ENCODE peak calls at places on chromosomes 7 and 10, in ten cellular contexts. K is anterior cingulate cortex, C is PC-9, T is GM10248, G is stromal cell of bone marrow, F is foreskin fibroblast, A is T-cell, W is ELR, Y is uterus, V is amniotic epithelial cell. I is an unnamed sample.
A peak's percentile ranks its signal among the peaks of the same experiment; 100 is the strongest.

GRCh38 chr7:13742719-13743640 is 246.5 kb downstream of the ETV1 start:
- DNase-seq in K (no peak), C (peak; percentile 23), T (no peak), G (peak; percentile 47), F (peak; percentile 78), A (no peak), W (peak; percentile 73), Y (no peak), V (peak; percentile 58), I (no peak)

GRCh38 chr10:131242007-131242406 is 69.5 kb downstream of the TCERG1L start:
- DNase-seq in K (no peak), C (no peak), T (no peak), G (no peak), F (no peak), A (no peak), W (peak; percentile 0), Y (no peak), V (no peak), I (no peak)

GRCh38 chr7:1748076-1748750 is 78.1 kb downstream of the ELFN1 start:
- DNase-seq in K (no peak), C (no peak), T (no peak), G (no peak), F (no peak), A (peak; percentile 12), W (no peak), Y (no peak), V (no peak), I (no peak)

GRCh38 chr10:73758704-73759511 is 14.7 kb downstream of the SEC24C start:
- DNase-seq in K (no peak), C (no peak), T (no peak), G (no peak), F (no peak), A (peak; percentile 25), W (no peak), Y (no peak), V (no peak), I (no peak)

GRCh38 chr10:106082865-106083264 is 1081.6 kb downstream of the SORCS1 start:
- DNase-seq in K (no peak), C (no peak), T (no peak), G (no peak), F (peak; percentile 25), A (no peak), W (peak; percentile 3), Y (no peak), V (peak; percentile 54), I (no peak)

GRCh38 chr7:41052736-41053135 is 650.2 kb downstream of the INHBA start:
- DNase-seq in K (no peak), C (no peak), T (no peak), G (no peak), F (no peak), A (no peak), W (no peak), Y (no peak), V (no peak), I (no peak)

GRCh38 chr7:85023066-85023687 is 163.7 kb downstream of the SEMA3D start:
- DNase-seq in K (no peak), C (peak; percentile 20), T (peak; percentile 3), G (peak; percentile 34), F (peak; percentile 75), A (no peak), W (peak; percentile 58), Y (no peak), V (peak; percentile 32), I (no peak)

GRCh38 chr7:154776350-154776749 is 226.6 kb downstream of the PAXIP1 start:
- DNase-seq in K (no peak), C (no peak), T (no peak), G (no peak), F (no peak), A (no peak), W (no peak), Y (no peak), V (no peak), I (no peak)

GRCh38 chr7:154903083-154903731 is 99.7 kb downstream of the PAXIP1 start:
- DNase-seq in K (no peak), C (no peak), T (no peak), G (no peak), F (no peak), A (no peak), W (no peak), Y (no peak), V (no peak), I (no peak)

GRCh38 chr7:151459726-151460473 is 20.0 kb upstream of the CRYGN start:
- DNase-seq in K (peak; percentile 87), C (peak; percentile 86), T (peak; percentile 13), G (peak; percentile 73), F (peak; percentile 95), A (no peak), W (peak; percentile 85), Y (peak; percentile 94), V (peak; percentile 94), I (peak; percentile 87)

GRCh38 chr7:132095111-132095765 is 481.0 kb downstream of the PLXNA4 start:
- DNase-seq in K (no peak), C (no peak), T (no peak), G (no peak), F (no peak), A (no peak), W (no peak), Y (no peak), V (no peak), I (no peak)

GRCh38 chr7:22654836-22655235 is 72.2 kb upstream of the IL6 start:
- DNase-seq in K (no peak), C (no peak), T (no peak), G (no peak), F (no peak), A (no peak), W (no peak), Y (no peak), V (no peak), I (no peak)

GRCh38 chr10:21399392-21400015 is 126.0 kb downstream of the SKIDA1 start:
- DNase-seq in K (no peak), C (peak; percentile 44), T (no peak), G (peak; percentile 54), F (peak; percentile 96), A (no peak), W (peak; percentile 78), Y (peak; percentile 15), V (peak; percentile 89), I (no peak)

GRCh38 chr7:41007351-41007751 is 695.5 kb downstream of the INHBA start:
- DNase-seq in K (no peak), C (no peak), T (no peak), G (no peak), F (no peak), A (no peak), W (no peak), Y (no peak), V (no peak), I (no peak)

GRCh38 chr10:113518415-113518814 is 34.4 kb upstream of the HABP2 start:
- DNase-seq in K (no peak), C (no peak), T (no peak), G (no peak), F (no peak), A (no peak), W (no peak), Y (no peak), V (no peak), I (no peak)

GRCh38 chr10:44977287-44978212 is 1.1 kb downstream of the DEPP1 start:
- DNase-seq in K (no peak), C (no peak), T (no peak), G (no peak), F (no peak), A (no peak), W (no peak), Y (peak; percentile 52), V (no peak), I (no peak)

GRCh38 chr10:28375399-28376354 is 72.8 kb upstream of the MPP7 start:
- DNase-seq in K (no peak), C (no peak), T (no peak), G (peak; percentile 8), F (peak; percentile 45), A (no peak), W (peak; percentile 8), Y (no peak), V (peak; percentile 27), I (no peak)

GRCh38 chr7:54811925-54812264 is 52.9 kb upstream of the SEC61G start:
- DNase-seq in K (no peak), C (no peak), T (no peak), G (no peak), F (peak; percentile 61), A (no peak), W (peak; percentile 13), Y (no peak), V (peak; percentile 42), I (no peak)

GRCh38 chr7:27663989-27664331 is 1.3 kb upstream of the HIBADH start:
- DNase-seq in K (no peak), C (no peak), T (no peak), G (no peak), F (no peak), A (no peak), W (no peak), Y (no peak), V (no peak), I (no peak)

GRCh38 chr10:88262591-88263234 is 320.4 kb downstream of the RNLS start:
- DNase-seq in K (no peak), C (no peak), T (no peak), G (no peak), F (no peak), A (no peak), W (no peak), Y (no peak), V (no peak), I (no peak)

GRCh38 chr7:37973915-37974314 is 53.5 kb downstream of the EPDR1 start:
- DNase-seq in K (no peak), C (no peak), T (no peak), G (no peak), F (no peak), A (no peak), W (no peak), Y (no peak), V (no peak), I (no peak)

GRCh38 chr10:3780056-3780765 is 4.8 kb downstream of the KLF6 start:
- DNase-seq in K (no peak), C (no peak), T (no peak), G (no peak), F (peak; percentile 64), A (no peak), W (peak; percentile 88), Y (no peak), V (peak; percentile 61), I (no peak)

GRCh38 chr7:112854169-112854568 is 64.0 kb upstream of the TMEM168 start:
- DNase-seq in K (no peak), C (no peak), T (no peak), G (no peak), F (no peak), A (no peak), W (no peak), Y (no peak), V (no peak), I (no peak)

GRCh38 chr7:11895352-11895751 is 63.4 kb upstream of the THSD7A start:
- DNase-seq in K (no peak), C (no peak), T (no peak), G (no peak), F (no peak), A (no peak), W (no peak), Y (no peak), V (no peak), I (no peak)

GRCh38 chr7:129517931-129518330 is 15.6 kb downstream of the SMKR1 start:
- DNase-seq in K (no peak), C (no peak), T (no peak), G (no peak), F (peak; percentile 31), A (no peak), W (no peak), Y (no peak), V (peak; percentile 6), I (no peak)

GRCh38 chr7:101880536-101881443 is 63.4 kb downstream of the CUX1 start:
- DNase-seq in K (no peak), C (no peak), T (no peak), G (no peak), F (peak; percentile 35), A (no peak), W (peak; percentile 40), Y (peak; percentile 85), V (peak; percentile 96), I (no peak)

GRCh38 chr10:86686972-86687371 is 18.7 kb downstream of the LDB3 start:
- DNase-seq in K (no peak), C (no peak), T (no peak), G (no peak), F (no peak), A (no peak), W (no peak), Y (no peak), V (no peak), I (no peak)

GRCh38 chr10:43479275-43479674 is 42.4 kb downstream of the ZNF487 start:
- DNase-seq in K (no peak), C (no peak), T (no peak), G (peak; percentile 31), F (peak; percentile 52), A (no peak), W (peak; percentile 17), Y (no peak), V (no peak), I (no peak)

I was measured in gastrocnemius medialis.